ENCODE peak calls at places on chromosomes 2 and 18, in five cellular contexts. A is Caco-2, S is astrocyte of the spinal cord, F is right atrium auricular region, H is endothelial cell of umbilical vein. E is an unnamed sample.

GRCh38 chr2:73838889-73839539 is 10.3 kb downstream of the STAMBP start:
- DNase-seq in A (no peak), S (peak), F (no peak), H (no peak), E (no peak)

GRCh38 chr2:153235516-153235915 is 243.0 kb downstream of the RPRM start:
- DNase-seq in A (no peak), S (no peak), F (no peak), H (no peak), E (no peak)

GRCh38 chr2:66428986-66429612 is 5.8 kb upstream of the MEIS1 start:
- DNase-seq in A (peak), S (peak), F (no peak), H (peak), E (no peak)

GRCh38 chr2:175854149-175854548 is 147.9 kb downstream of the LNPK start:
- DNase-seq in A (no peak), S (no peak), F (no peak), H (no peak), E (no peak)

GRCh38 chr2:181411105-181411849 is 45.9 kb upstream of the ITGA4 start:
- DNase-seq in A (no peak), S (no peak), F (no peak), H (no peak), E (no peak)

GRCh38 chr2:18345848-18346247 is 214.6 kb downstream of the RDH14 start:
- DNase-seq in A (peak), S (peak), F (no peak), H (no peak), E (no peak)

GRCh38 chr2:117359266-117359970 is 455.1 kb upstream of the DDX18 start:
- DNase-seq in A (no peak), S (no peak), F (no peak), H (no peak), E (no peak)

GRCh38 chr2:7012141-7012809 is 95.1 kb downstream of the RNF144A start:
- DNase-seq in A (no peak), S (peak), F (no peak), H (no peak), E (no peak)

GRCh38 chr2:165428996-165429395 is 40.5 kb upstream of the CSRNP3 start:
- DNase-seq in A (no peak), S (no peak), F (no peak), H (no peak), E (no peak)

GRCh38 chr2:71831208-71831577 is 316.5 kb downstream of the CYP26B1 start:
- DNase-seq in A (no peak), S (peak), F (peak), H (peak), E (no peak)

GRCh38 chr2:235378944-235379343 is 114.9 kb upstream of the AGAP1 start:
- DNase-seq in A (no peak), S (no peak), F (no peak), H (no peak), E (no peak)

GRCh38 chr18:10465157-10465990 is 10.9 kb downstream of the APCDD1 start:
- DNase-seq in A (no peak), S (no peak), F (no peak), H (no peak), E (no peak)

GRCh38 chr18:23282437-23282781 is 147.1 kb downstream of the CABLES1 start:
- DNase-seq in A (no peak), S (no peak), F (no peak), H (no peak), E (no peak)

GRCh38 chr2:238243496-238244076 is 3.7 kb upstream of the HES6 start:
- DNase-seq in A (no peak), S (no peak), F (no peak), H (no peak), E (no peak)
- TF ChIP-seq CTCF in A (peak), S (peak), F (no peak), H (no peak), E (no peak)

DNA sequence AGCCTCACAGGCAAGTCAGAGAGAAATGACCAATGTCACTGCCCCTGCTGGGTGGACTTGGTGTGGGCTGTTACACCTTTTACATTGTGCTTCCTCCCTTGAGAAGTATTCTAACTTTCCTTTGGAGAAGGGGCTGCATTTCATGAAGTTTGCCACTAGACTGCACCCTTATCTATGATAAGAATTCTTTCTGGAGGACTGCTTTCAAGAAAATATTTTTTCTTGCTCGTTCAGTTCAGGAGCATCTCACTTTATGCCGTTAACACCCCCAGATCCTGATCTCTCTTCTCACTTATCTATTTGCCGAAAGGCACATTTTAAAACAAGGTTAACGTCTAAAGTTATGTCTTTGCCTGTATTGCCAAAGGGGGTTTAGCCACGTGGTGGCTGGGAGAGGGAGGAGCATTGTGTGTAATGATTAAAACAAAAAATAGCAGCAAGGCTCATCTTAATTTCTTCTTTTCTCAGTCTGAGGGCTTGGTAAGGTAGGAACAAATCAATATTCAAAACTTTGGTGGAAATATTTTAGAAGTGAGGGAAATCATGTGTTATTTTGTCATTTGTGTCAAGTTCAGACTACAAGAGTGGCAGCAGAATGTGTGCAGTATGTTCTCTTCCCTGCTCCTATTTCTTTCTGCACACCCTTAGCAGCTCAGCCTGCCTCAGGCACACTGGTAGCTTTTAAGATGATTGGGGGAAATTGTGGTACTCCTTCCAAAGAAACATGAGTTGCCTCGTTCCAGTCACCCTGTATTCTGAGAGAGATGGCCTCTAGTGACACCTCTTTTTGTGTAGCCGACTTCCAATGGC is 1.6 kb upstream of the IGFBP5 start:
- DNase-seq in A (peak), S (peak), F (no peak), H (peak), E (no peak)
- TF ChIP-seq CTCF in A (peak), S (peak), F (peak), H (peak), E (peak)

DNA sequence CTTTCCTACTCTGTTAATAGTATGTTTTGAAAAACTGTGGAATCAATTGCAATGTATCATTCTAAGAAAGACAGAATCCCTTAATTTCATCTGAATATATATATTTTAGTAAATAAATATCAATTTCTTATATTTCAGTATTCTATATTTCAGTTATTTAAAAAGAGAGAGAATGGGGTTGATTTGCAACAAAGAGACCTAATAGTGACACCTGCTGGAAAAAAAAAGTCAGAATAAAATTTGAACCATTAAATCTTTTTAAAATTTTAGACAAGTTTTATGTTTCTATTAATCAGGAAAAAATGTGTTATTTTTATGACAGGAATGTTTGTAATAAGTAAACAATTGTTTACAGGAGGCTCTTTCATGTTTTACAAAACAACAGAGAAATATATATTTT is 20.7 kb upstream of the CCNT2 start:
- DNase-seq in A (no peak), S (peak), F (no peak), H (peak), E (no peak)
- TF ChIP-seq CTCF in A (peak), S (peak), F (peak), H (no peak), E (peak)

GRCh38 chr2:27735263-27735904 is 36.1 kb upstream of the MRPL33 start:
- DNase-seq in A (no peak), S (peak), F (peak), H (peak), E (no peak)
- TF ChIP-seq CTCF in A (no peak), S (no peak), F (peak), H (no peak), E (no peak)

GRCh38 chr2:36565712-36566111 is 32.3 kb downstream of the FEZ2 start:
- DNase-seq in A (no peak), S (no peak), F (no peak), H (no peak), E (no peak)
- TF ChIP-seq CTCF in A (no peak), S (no peak), F (no peak), H (no peak), E (no peak)

DNA sequence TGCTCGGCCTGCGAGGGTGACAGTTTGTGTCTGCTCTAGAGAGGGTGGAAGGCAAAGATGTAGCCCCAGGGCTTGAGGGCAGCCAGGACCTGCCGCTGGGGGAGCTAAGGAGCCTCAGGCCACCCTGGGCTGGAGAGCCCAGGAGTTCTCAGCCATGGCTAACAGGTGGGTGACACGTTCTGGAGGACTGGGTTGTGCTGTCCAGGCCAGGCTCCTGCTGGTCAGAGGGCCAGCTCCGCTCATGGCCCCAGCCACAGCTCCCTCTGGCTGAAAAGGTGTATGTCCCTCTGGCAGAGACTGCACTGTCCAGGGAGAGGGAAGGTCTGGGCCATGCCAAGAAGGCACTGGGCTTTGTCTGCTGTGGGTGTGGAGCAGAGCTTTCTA is 19.2 kb downstream of the TMEM185B start:
- DNase-seq in A (peak), S (no peak), F (no peak), H (no peak), E (peak)
- TF ChIP-seq CTCF in A (peak), S (no peak), F (no peak), H (peak), E (no peak)